ENCODE peak calls at places on chromosomes 3 and 15, in nine cellular contexts. One of them, this sample, is unnamed.

GRCh38 chr3:108804956-108805355 is 17.6 kb upstream of the TRAT1 start:
- DNase-seq in dorsolateral prefrontal cortex: no peak
- DNase-seq in PC-9: no peak
- DNase-seq in stromal cell of bone marrow: no peak
- DNase-seq in EH: no peak
- DNase-seq in stimulated activated naive B cell treated with anti-CD40 and anti-IgM and Interleukin-4, amounts not matched to agents 10 μg/mL and 1 μg/mL and 100 μg/mL, for 72 hours: no peak
- DNase-seq in SHP77: no peak
- DNase-seq in cardiac fibroblast: no peak
- DNase-seq in stimulated activated CD4-positive, alpha-beta T cell treated with anti-CD3 and anti-CD28 coated beads, TNF-alpha, amount 100 ng/mL, for 4 hours: no peak
- DNase-seq in this sample: no peak

GRCh38 chr15:87764461-87765236 is 491.9 kb downstream of the NTRK3 start:
- DNase-seq in dorsolateral prefrontal cortex: no peak
- DNase-seq in PC-9: no peak
- DNase-seq in stromal cell of bone marrow: peak
- DNase-seq in EH: peak
- DNase-seq in stimulated activated naive B cell treated with anti-CD40 and anti-IgM and Interleukin-4, amounts not matched to agents 10 μg/mL and 1 μg/mL and 100 μg/mL, for 72 hours: no peak
- DNase-seq in SHP77: no peak
- DNase-seq in cardiac fibroblast: peak
- DNase-seq in stimulated activated CD4-positive, alpha-beta T cell treated with anti-CD3 and anti-CD28 coated beads, TNF-alpha, amount 100 ng/mL, for 4 hours: no peak
- DNase-seq in this sample: no peak

GRCh38 chr3:142779591-142779990 is 55.8 kb downstream of the TRPC1 start:
- DNase-seq in dorsolateral prefrontal cortex: no peak
- DNase-seq in PC-9: no peak
- DNase-seq in stromal cell of bone marrow: peak
- DNase-seq in EH: peak
- DNase-seq in stimulated activated naive B cell treated with anti-CD40 and anti-IgM and Interleukin-4, amounts not matched to agents 10 μg/mL and 1 μg/mL and 100 μg/mL, for 72 hours: no peak
- DNase-seq in SHP77: no peak
- DNase-seq in cardiac fibroblast: no peak
- DNase-seq in stimulated activated CD4-positive, alpha-beta T cell treated with anti-CD3 and anti-CD28 coated beads, TNF-alpha, amount 100 ng/mL, for 4 hours: no peak
- DNase-seq in this sample: no peak

GRCh38 chr3:153180860-153181372 is 18.9 kb downstream of the RAP2B start:
- DNase-seq in dorsolateral prefrontal cortex: no peak
- DNase-seq in PC-9: no peak
- DNase-seq in stromal cell of bone marrow: no peak
- DNase-seq in EH: no peak
- DNase-seq in stimulated activated naive B cell treated with anti-CD40 and anti-IgM and Interleukin-4, amounts not matched to agents 10 μg/mL and 1 μg/mL and 100 μg/mL, for 72 hours: no peak
- DNase-seq in SHP77: no peak
- DNase-seq in cardiac fibroblast: no peak
- DNase-seq in stimulated activated CD4-positive, alpha-beta T cell treated with anti-CD3 and anti-CD28 coated beads, TNF-alpha, amount 100 ng/mL, for 4 hours: no peak
- DNase-seq in this sample: no peak

GRCh38 chr3:81003817-81004216 is 757.6 kb downstream of the GBE1 start:
- DNase-seq in dorsolateral prefrontal cortex: no peak
- DNase-seq in PC-9: no peak
- DNase-seq in stromal cell of bone marrow: no peak
- DNase-seq in EH: no peak
- DNase-seq in stimulated activated naive B cell treated with anti-CD40 and anti-IgM and Interleukin-4, amounts not matched to agents 10 μg/mL and 1 μg/mL and 100 μg/mL, for 72 hours: no peak
- DNase-seq in SHP77: no peak
- DNase-seq in cardiac fibroblast: no peak
- DNase-seq in stimulated activated CD4-positive, alpha-beta T cell treated with anti-CD3 and anti-CD28 coated beads, TNF-alpha, amount 100 ng/mL, for 4 hours: no peak
- DNase-seq in this sample: no peak

GRCh38 chr15:75479670-75480069 is 28.2 kb upstream of the SIN3A start:
- DNase-seq in dorsolateral prefrontal cortex: no peak
- DNase-seq in PC-9: no peak
- DNase-seq in stromal cell of bone marrow: no peak
- DNase-seq in EH: no peak
- DNase-seq in stimulated activated naive B cell treated with anti-CD40 and anti-IgM and Interleukin-4, amounts not matched to agents 10 μg/mL and 1 μg/mL and 100 μg/mL, for 72 hours: no peak
- DNase-seq in SHP77: no peak
- DNase-seq in cardiac fibroblast: no peak
- DNase-seq in stimulated activated CD4-positive, alpha-beta T cell treated with anti-CD3 and anti-CD28 coated beads, TNF-alpha, amount 100 ng/mL, for 4 hours: no peak
- DNase-seq in this sample: no peak

GRCh38 chr3:123120546-123120945 is 53.7 kb downstream of the PDIA5 start:
- DNase-seq in dorsolateral prefrontal cortex: no peak
- DNase-seq in PC-9: no peak
- DNase-seq in stromal cell of bone marrow: no peak
- DNase-seq in EH: no peak
- DNase-seq in stimulated activated naive B cell treated with anti-CD40 and anti-IgM and Interleukin-4, amounts not matched to agents 10 μg/mL and 1 μg/mL and 100 μg/mL, for 72 hours: no peak
- DNase-seq in SHP77: no peak
- DNase-seq in cardiac fibroblast: no peak
- DNase-seq in stimulated activated CD4-positive, alpha-beta T cell treated with anti-CD3 and anti-CD28 coated beads, TNF-alpha, amount 100 ng/mL, for 4 hours: no peak
- DNase-seq in this sample: no peak

GRCh38 chr3:53498993-53499641 is 4.7 kb downstream of the CACNA1D start:
- DNase-seq in dorsolateral prefrontal cortex: no peak
- DNase-seq in PC-9: no peak
- DNase-seq in stromal cell of bone marrow: no peak
- DNase-seq in EH: no peak
- DNase-seq in stimulated activated naive B cell treated with anti-CD40 and anti-IgM and Interleukin-4, amounts not matched to agents 10 μg/mL and 1 μg/mL and 100 μg/mL, for 72 hours: no peak
- DNase-seq in SHP77: no peak
- DNase-seq in cardiac fibroblast: no peak
- DNase-seq in stimulated activated CD4-positive, alpha-beta T cell treated with anti-CD3 and anti-CD28 coated beads, TNF-alpha, amount 100 ng/mL, for 4 hours: no peak
- DNase-seq in this sample: no peak

GRCh38 chr3:56769125-56769709 is 32.5 kb downstream of the ARHGEF3 start:
- DNase-seq in dorsolateral prefrontal cortex: no peak
- DNase-seq in PC-9: no peak
- DNase-seq in stromal cell of bone marrow: no peak
- DNase-seq in EH: no peak
- DNase-seq in stimulated activated naive B cell treated with anti-CD40 and anti-IgM and Interleukin-4, amounts not matched to agents 10 μg/mL and 1 μg/mL and 100 μg/mL, for 72 hours: no peak
- DNase-seq in SHP77: no peak
- DNase-seq in cardiac fibroblast: no peak
- DNase-seq in stimulated activated CD4-positive, alpha-beta T cell treated with anti-CD3 and anti-CD28 coated beads, TNF-alpha, amount 100 ng/mL, for 4 hours: no peak
- DNase-seq in this sample: no peak

GRCh38 chr3:78888650-78889049 is 879.1 kb downstream of the ROBO1 start:
- DNase-seq in dorsolateral prefrontal cortex: no peak
- DNase-seq in PC-9: no peak
- DNase-seq in stromal cell of bone marrow: no peak
- DNase-seq in EH: peak
- DNase-seq in stimulated activated naive B cell treated with anti-CD40 and anti-IgM and Interleukin-4, amounts not matched to agents 10 μg/mL and 1 μg/mL and 100 μg/mL, for 72 hours: no peak
- DNase-seq in SHP77: no peak
- DNase-seq in cardiac fibroblast: no peak
- DNase-seq in stimulated activated CD4-positive, alpha-beta T cell treated with anti-CD3 and anti-CD28 coated beads, TNF-alpha, amount 100 ng/mL, for 4 hours: no peak
- DNase-seq in this sample: no peak

GRCh38 chr15:87154771-87155170 is 1075.1 kb downstream of the AGBL1 start:
- DNase-seq in dorsolateral prefrontal cortex: no peak
- DNase-seq in PC-9: no peak
- DNase-seq in stromal cell of bone marrow: peak
- DNase-seq in EH: peak
- DNase-seq in stimulated activated naive B cell treated with anti-CD40 and anti-IgM and Interleukin-4, amounts not matched to agents 10 μg/mL and 1 μg/mL and 100 μg/mL, for 72 hours: no peak
- DNase-seq in SHP77: no peak
- DNase-seq in cardiac fibroblast: peak
- DNase-seq in stimulated activated CD4-positive, alpha-beta T cell treated with anti-CD3 and anti-CD28 coated beads, TNF-alpha, amount 100 ng/mL, for 4 hours: no peak
- DNase-seq in this sample: peak

GRCh38 chr3:43363621-43364266 is 77.4 kb downstream of the SNRK start:
- DNase-seq in dorsolateral prefrontal cortex: no peak
- DNase-seq in PC-9: no peak
- DNase-seq in stromal cell of bone marrow: no peak
- DNase-seq in EH: no peak
- DNase-seq in stimulated activated naive B cell treated with anti-CD40 and anti-IgM and Interleukin-4, amounts not matched to agents 10 μg/mL and 1 μg/mL and 100 μg/mL, for 72 hours: no peak
- DNase-seq in SHP77: no peak
- DNase-seq in cardiac fibroblast: peak
- DNase-seq in stimulated activated CD4-positive, alpha-beta T cell treated with anti-CD3 and anti-CD28 coated beads, TNF-alpha, amount 100 ng/mL, for 4 hours: no peak
- DNase-seq in this sample: no peak

GRCh38 chr3:150928234-150928633 is 23.0 kb upstream of the MINDY4B start:
- DNase-seq in dorsolateral prefrontal cortex: no peak
- DNase-seq in PC-9: no peak
- DNase-seq in stromal cell of bone marrow: no peak
- DNase-seq in EH: no peak
- DNase-seq in stimulated activated naive B cell treated with anti-CD40 and anti-IgM and Interleukin-4, amounts not matched to agents 10 μg/mL and 1 μg/mL and 100 μg/mL, for 72 hours: no peak
- DNase-seq in SHP77: no peak
- DNase-seq in cardiac fibroblast: no peak
- DNase-seq in stimulated activated CD4-positive, alpha-beta T cell treated with anti-CD3 and anti-CD28 coated beads, TNF-alpha, amount 100 ng/mL, for 4 hours: no peak
- DNase-seq in this sample: no peak

GRCh38 chr3:84958495-84959469 is at the start of gene CADM2:
- DNase-seq in dorsolateral prefrontal cortex: peak
- DNase-seq in PC-9: peak
- DNase-seq in stromal cell of bone marrow: peak
- DNase-seq in EH: peak
- DNase-seq in stimulated activated naive B cell treated with anti-CD40 and anti-IgM and Interleukin-4, amounts not matched to agents 10 μg/mL and 1 μg/mL and 100 μg/mL, for 72 hours: peak
- DNase-seq in SHP77: peak
- DNase-seq in cardiac fibroblast: peak
- DNase-seq in stimulated activated CD4-positive, alpha-beta T cell treated with anti-CD3 and anti-CD28 coated beads, TNF-alpha, amount 100 ng/mL, for 4 hours: peak
- DNase-seq in this sample: peak

GRCh38 chr15:52004806-52005205 is 14.2 kb upstream of the MAPK6 start:
- DNase-seq in dorsolateral prefrontal cortex: no peak
- DNase-seq in PC-9: no peak
- DNase-seq in stromal cell of bone marrow: no peak
- DNase-seq in EH: no peak
- DNase-seq in stimulated activated naive B cell treated with anti-CD40 and anti-IgM and Interleukin-4, amounts not matched to agents 10 μg/mL and 1 μg/mL and 100 μg/mL, for 72 hours: no peak
- DNase-seq in SHP77: no peak
- DNase-seq in cardiac fibroblast: no peak
- DNase-seq in stimulated activated CD4-positive, alpha-beta T cell treated with anti-CD3 and anti-CD28 coated beads, TNF-alpha, amount 100 ng/mL, for 4 hours: no peak
- DNase-seq in this sample: no peak

GRCh38 chr15:67063689-67064606 is 1.5 kb upstream of the SMAD3 start:
- DNase-seq in dorsolateral prefrontal cortex: no peak
- DNase-seq in PC-9: peak
- DNase-seq in stromal cell of bone marrow: no peak
- DNase-seq in EH: no peak
- DNase-seq in stimulated activated naive B cell treated with anti-CD40 and anti-IgM and Interleukin-4, amounts not matched to agents 10 μg/mL and 1 μg/mL and 100 μg/mL, for 72 hours: no peak
- DNase-seq in SHP77: peak
- DNase-seq in cardiac fibroblast: peak
- DNase-seq in stimulated activated CD4-positive, alpha-beta T cell treated with anti-CD3 and anti-CD28 coated beads, TNF-alpha, amount 100 ng/mL, for 4 hours: no peak
- DNase-seq in this sample: no peak

GRCh38 chr15:58551084-58551763 is 119.4 kb downstream of the LIPC start:
- DNase-seq in dorsolateral prefrontal cortex: no peak
- DNase-seq in PC-9: no peak
- DNase-seq in stromal cell of bone marrow: no peak
- DNase-seq in EH: no peak
- DNase-seq in stimulated activated naive B cell treated with anti-CD40 and anti-IgM and Interleukin-4, amounts not matched to agents 10 μg/mL and 1 μg/mL and 100 μg/mL, for 72 hours: peak
- DNase-seq in SHP77: no peak
- DNase-seq in cardiac fibroblast: no peak
- DNase-seq in stimulated activated CD4-positive, alpha-beta T cell treated with anti-CD3 and anti-CD28 coated beads, TNF-alpha, amount 100 ng/mL, for 4 hours: no peak
- DNase-seq in this sample: no peak

GRCh38 chr15:63506537-63507035 is 2.2 kb downstream of the USP3 start:
- DNase-seq in dorsolateral prefrontal cortex: no peak
- DNase-seq in PC-9: no peak
- DNase-seq in stromal cell of bone marrow: no peak
- DNase-seq in EH: peak
- DNase-seq in stimulated activated naive B cell treated with anti-CD40 and anti-IgM and Interleukin-4, amounts not matched to agents 10 μg/mL and 1 μg/mL and 100 μg/mL, for 72 hours: no peak
- DNase-seq in SHP77: no peak
- DNase-seq in cardiac fibroblast: no peak
- DNase-seq in stimulated activated CD4-positive, alpha-beta T cell treated with anti-CD3 and anti-CD28 coated beads, TNF-alpha, amount 100 ng/mL, for 4 hours: no peak
- DNase-seq in this sample: no peak

GRCh38 chr3:139102606-139103005 is 57.9 kb upstream of the PRR23C start:
- DNase-seq in dorsolateral prefrontal cortex: no peak
- DNase-seq in PC-9: no peak
- DNase-seq in stromal cell of bone marrow: no peak
- DNase-seq in EH: no peak
- DNase-seq in stimulated activated naive B cell treated with anti-CD40 and anti-IgM and Interleukin-4, amounts not matched to agents 10 μg/mL and 1 μg/mL and 100 μg/mL, for 72 hours: no peak
- DNase-seq in SHP77: no peak
- DNase-seq in cardiac fibroblast: no peak
- DNase-seq in stimulated activated CD4-positive, alpha-beta T cell treated with anti-CD3 and anti-CD28 coated beads, TNF-alpha, amount 100 ng/mL, for 4 hours: no peak
- DNase-seq in this sample: no peak

GRCh38 chr15:101551696-101552591 is 62.4 kb upstream of the PCSK6 start:
- DNase-seq in dorsolateral prefrontal cortex: no peak
- DNase-seq in PC-9: no peak
- DNase-seq in stromal cell of bone marrow: no peak
- DNase-seq in EH: no peak
- DNase-seq in stimulated activated naive B cell treated with anti-CD40 and anti-IgM and Interleukin-4, amounts not matched to agents 10 μg/mL and 1 μg/mL and 100 μg/mL, for 72 hours: no peak
- DNase-seq in SHP77: no peak
- DNase-seq in cardiac fibroblast: no peak
- DNase-seq in stimulated activated CD4-positive, alpha-beta T cell treated with anti-CD3 and anti-CD28 coated beads, TNF-alpha, amount 100 ng/mL, for 4 hours: no peak
- DNase-seq in this sample: no peak

GRCh38 chr15:90872481-90873184 is 4.2 kb downstream of the FURIN start:
- DNase-seq in dorsolateral prefrontal cortex: no peak
- DNase-seq in PC-9: no peak
- DNase-seq in stromal cell of bone marrow: no peak
- DNase-seq in EH: peak
- DNase-seq in stimulated activated naive B cell treated with anti-CD40 and anti-IgM and Interleukin-4, amounts not matched to agents 10 μg/mL and 1 μg/mL and 100 μg/mL, for 72 hours: no peak
- DNase-seq in SHP77: no peak
- DNase-seq in cardiac fibroblast: peak
- DNase-seq in stimulated activated CD4-positive, alpha-beta T cell treated with anti-CD3 and anti-CD28 coated beads, TNF-alpha, amount 100 ng/mL, for 4 hours: peak
- DNase-seq in this sample: no peak

This sample was measured in skeletal muscle cell.